ENCODE peak calls at places on chromosomes 13 and 19, in seven cellular contexts. One of them, this sample, is unnamed.

GRCh38 chr13:114115191-114115671 is 17.2 kb downstream of the RASA3 start:
- DNase-seq in body of pancreas: no peak
- DNase-seq in GM12892: no peak
- DNase-seq in gastrocnemius medialis: peak; percentile 21
- DNase-seq in tibial nerve: no peak
- DNase-seq in Peyer's patch: peak; percentile 78
- DNase-seq in heart left ventricle: peak; percentile 43
- DNase-seq in this sample: no peak

GRCh38 chr19:3034845-3035541 is 5.9 kb upstream of the TLE2 start:
- DNase-seq in body of pancreas: peak; percentile 50
- DNase-seq in GM12892: no peak
- DNase-seq in gastrocnemius medialis: no peak
- DNase-seq in heart left ventricle: no peak
- DNase-seq in tibial nerve: peak; percentile 41
- DNase-seq in Peyer's patch: peak; percentile 66
- DNase-seq in this sample: no peak

GRCh38 chr19:18366027-18366435 is 19.9 kb upstream of the GDF15 start:
- DNase-seq in gastrocnemius medialis: no peak
- DNase-seq in heart left ventricle: no peak
- DNase-seq in body of pancreas: no peak
- DNase-seq in tibial nerve: no peak
- DNase-seq in GM12892: no peak
- DNase-seq in Peyer's patch: no peak
- DNase-seq in this sample: no peak

GRCh38 chr13:91031508-91031907 is 316.0 kb upstream of the MIR17HG start:
- DNase-seq in heart left ventricle: no peak
- DNase-seq in GM12892: no peak
- DNase-seq in Peyer's patch: no peak
- DNase-seq in body of pancreas: no peak
- DNase-seq in gastrocnemius medialis: no peak
- DNase-seq in tibial nerve: no peak
- DNase-seq in this sample: no peak

GRCh38 chr13:110403315-110403714 is 96.2 kb downstream of the COL4A2 start:
- DNase-seq in GM12892: no peak
- DNase-seq in body of pancreas: no peak
- DNase-seq in gastrocnemius medialis: no peak
- DNase-seq in Peyer's patch: no peak
- DNase-seq in heart left ventricle: no peak
- DNase-seq in tibial nerve: no peak
- DNase-seq in this sample: no peak

GRCh38 chr13:33351324-33351723 is 65.8 kb upstream of the STARD13 start:
- DNase-seq in tibial nerve: no peak
- DNase-seq in gastrocnemius medialis: no peak
- DNase-seq in body of pancreas: no peak
- DNase-seq in GM12892: no peak
- DNase-seq in heart left ventricle: peak; percentile 22
- DNase-seq in Peyer's patch: no peak
- DNase-seq in this sample: no peak

GRCh38 chr13:107209811-107210210 is 641.9 kb upstream of the ARGLU1 start:
- DNase-seq in Peyer's patch: no peak
- DNase-seq in tibial nerve: no peak
- DNase-seq in gastrocnemius medialis: no peak
- DNase-seq in body of pancreas: no peak
- DNase-seq in GM12892: no peak
- DNase-seq in heart left ventricle: no peak
- DNase-seq in this sample: no peak

GRCh38 chr19:35268546-35269424 is at the start of gene USF2:
- DNase-seq in body of pancreas: peak; percentile 79
- DNase-seq in tibial nerve: peak; percentile 53
- DNase-seq in heart left ventricle: peak; percentile 86
- DNase-seq in GM12892: peak; percentile 69
- DNase-seq in Peyer's patch: peak; percentile 82
- DNase-seq in gastrocnemius medialis: peak; percentile 83
- DNase-seq in this sample: peak; percentile 78

GRCh38 chr19:10368101-10368803 is 12.1 kb downstream of the TYK2 start:
- DNase-seq in gastrocnemius medialis: no peak
- DNase-seq in GM12892: no peak
- DNase-seq in Peyer's patch: no peak
- DNase-seq in tibial nerve: no peak
- DNase-seq in heart left ventricle: no peak
- DNase-seq in body of pancreas: no peak
- DNase-seq in this sample: no peak

GRCh38 chr19:28785961-28786360 is 427.0 kb downstream of the UQCRFS1 start:
- DNase-seq in tibial nerve: no peak
- DNase-seq in Peyer's patch: no peak
- DNase-seq in body of pancreas: no peak
- DNase-seq in gastrocnemius medialis: no peak
- DNase-seq in GM12892: no peak
- DNase-seq in heart left ventricle: no peak
- DNase-seq in this sample: no peak

GRCh38 chr13:75461314-75461713 is 20.7 kb downstream of the TBC1D4 start:
- DNase-seq in Peyer's patch: no peak
- DNase-seq in gastrocnemius medialis: no peak
- DNase-seq in body of pancreas: no peak
- DNase-seq in tibial nerve: no peak
- DNase-seq in heart left ventricle: no peak
- DNase-seq in GM12892: no peak
- DNase-seq in this sample: no peak

GRCh38 chr19:2808129-2808941 is 11.3 kb upstream of the ZNF554 start:
- DNase-seq in body of pancreas: no peak
- DNase-seq in GM12892: no peak
- DNase-seq in Peyer's patch: peak; percentile 37
- DNase-seq in heart left ventricle: peak; percentile 11
- DNase-seq in gastrocnemius medialis: no peak
- DNase-seq in tibial nerve: no peak
- DNase-seq in this sample: peak; percentile 25

GRCh38 chr13:109715902-109716301 is 70.5 kb downstream of the IRS2 start:
- DNase-seq in tibial nerve: peak; percentile 53
- DNase-seq in heart left ventricle: no peak
- DNase-seq in gastrocnemius medialis: peak; percentile 82
- DNase-seq in Peyer's patch: no peak
- DNase-seq in body of pancreas: no peak
- DNase-seq in GM12892: no peak
- DNase-seq in this sample: no peak

GRCh38 chr13:99749627-99750026 is 221.9 kb downstream of the ZIC5 start:
- DNase-seq in gastrocnemius medialis: no peak
- DNase-seq in Peyer's patch: no peak
- DNase-seq in GM12892: no peak
- DNase-seq in body of pancreas: no peak
- DNase-seq in tibial nerve: no peak
- DNase-seq in heart left ventricle: no peak
- DNase-seq in this sample: no peak

DNA sequence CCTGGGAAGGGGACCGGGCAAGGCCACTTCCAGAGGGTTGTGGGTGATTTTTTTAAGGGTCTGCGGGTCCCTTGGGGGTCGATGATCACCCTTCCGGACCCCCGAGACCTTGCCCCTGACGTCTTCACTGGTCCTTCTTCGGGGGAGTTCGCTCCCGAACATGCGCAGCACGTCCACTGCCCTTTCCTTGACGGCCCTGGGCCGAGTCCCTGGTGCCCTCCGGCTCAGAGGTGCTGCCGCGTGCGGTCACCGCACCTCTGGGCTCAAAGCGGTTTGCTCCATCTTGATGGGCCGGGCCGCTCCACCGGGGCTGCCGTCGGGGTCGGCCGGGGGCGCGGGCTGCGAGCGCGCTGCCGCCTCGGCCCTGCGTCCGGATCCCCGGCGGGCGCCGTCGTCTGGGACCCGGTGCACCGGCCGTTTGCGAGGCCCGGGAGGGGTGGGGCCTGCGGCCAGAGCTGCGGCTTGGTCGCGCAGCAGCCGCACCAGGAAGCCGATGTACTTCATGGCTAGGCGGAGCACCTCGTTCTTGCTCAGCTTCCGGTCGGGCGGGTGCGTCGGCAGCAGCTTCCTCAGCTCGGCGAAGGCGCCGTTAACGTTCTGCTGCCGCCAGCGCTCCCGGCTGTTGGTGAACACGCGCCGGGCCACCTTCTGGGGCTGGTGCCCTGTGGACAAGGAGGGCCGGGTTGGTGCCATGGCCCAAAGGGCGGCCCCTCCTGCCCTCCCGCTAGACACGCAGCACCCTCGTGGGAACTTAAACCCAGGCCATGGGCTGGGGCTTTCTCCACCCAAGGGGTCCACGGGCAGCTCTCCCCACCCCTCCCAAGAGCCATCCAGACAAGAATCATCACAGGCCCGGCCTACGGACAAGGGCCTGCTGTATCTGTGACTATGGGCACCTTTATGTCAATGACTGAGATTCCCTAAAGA is 3.3 kb downstream of the LYL1 start:
- DNase-seq in Peyer's patch: peak; percentile 86
- DNase-seq in tibial nerve: peak; percentile 52
- DNase-seq in body of pancreas: no peak
- DNase-seq in GM12892: peak; percentile 71
- DNase-seq in gastrocnemius medialis: peak; percentile 58
- DNase-seq in heart left ventricle: peak; percentile 85
- DNase-seq in this sample: peak; percentile 71
- TF ChIP-seq POLR2A in Peyer's patch: peak; percentile 49
- TF ChIP-seq POLR2A in tibial nerve: no peak
- TF ChIP-seq POLR2A in body of pancreas: no peak
- TF ChIP-seq POLR2A in GM12892: no peak
- TF ChIP-seq POLR2A in gastrocnemius medialis: peak; percentile 49
- TF ChIP-seq POLR2A in heart left ventricle: no peak
- TF ChIP-seq POLR2A in this sample: no peak

GRCh38 chr19:42326969-42327368 is 1.5 kb downstream of the MEGF8 start:
- DNase-seq in Peyer's patch: no peak
- DNase-seq in gastrocnemius medialis: no peak
- DNase-seq in GM12892: no peak
- DNase-seq in tibial nerve: no peak
- DNase-seq in heart left ventricle: no peak
- DNase-seq in body of pancreas: no peak
- DNase-seq in this sample: no peak

GRCh38 chr19:42323852-42324654 is 1.4 kb upstream of the MEGF8 start:
- DNase-seq in gastrocnemius medialis: no peak
- DNase-seq in tibial nerve: no peak
- DNase-seq in body of pancreas: peak; percentile 22
- DNase-seq in Peyer's patch: no peak
- DNase-seq in GM12892: no peak
- DNase-seq in heart left ventricle: no peak
- DNase-seq in this sample: no peak

GRCh38 chr19:42324655-42325307 is 654 bp upstream of the MEGF8 start:
- DNase-seq in body of pancreas: peak; percentile 29
- DNase-seq in GM12892: no peak
- DNase-seq in heart left ventricle: no peak
- DNase-seq in Peyer's patch: no peak
- DNase-seq in gastrocnemius medialis: no peak
- DNase-seq in tibial nerve: no peak
- DNase-seq in this sample: no peak

GRCh38 chr19:42325896-42326771 is 699 bp downstream of the MEGF8 start:
- DNase-seq in gastrocnemius medialis: no peak
- DNase-seq in tibial nerve: no peak
- DNase-seq in GM12892: no peak
- DNase-seq in Peyer's patch: peak; percentile 61
- DNase-seq in body of pancreas: peak; percentile 22
- DNase-seq in heart left ventricle: peak; percentile 45
- DNase-seq in this sample: no peak

DNA sequence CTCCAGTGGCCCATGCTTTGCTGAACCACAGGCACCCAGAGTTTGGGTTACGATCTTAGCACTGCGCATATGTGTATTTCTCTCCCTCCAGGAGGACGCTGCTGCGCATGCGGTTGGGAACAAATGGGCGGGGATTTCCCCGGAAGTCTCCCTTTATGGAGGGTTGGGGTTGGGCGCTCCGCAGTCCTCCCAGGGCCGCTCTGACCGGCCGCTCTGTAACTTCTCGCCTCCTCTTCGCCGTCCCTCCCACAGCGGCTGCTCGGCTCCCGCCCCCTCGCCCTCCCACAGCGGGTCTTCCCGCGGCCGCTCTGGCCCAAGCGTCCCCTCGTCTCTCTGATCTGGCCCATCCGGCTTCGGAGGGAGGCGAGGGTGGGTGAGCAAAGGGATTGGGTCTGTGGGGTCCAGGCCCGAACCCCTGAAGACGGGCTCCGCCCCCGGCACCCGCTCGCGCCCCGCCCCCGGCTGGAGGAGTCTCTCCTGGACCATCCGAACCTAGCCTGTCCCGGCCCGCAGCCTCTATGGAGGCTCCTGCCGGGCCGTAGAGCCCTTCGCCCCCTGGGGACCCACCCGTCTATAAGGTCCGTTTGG is at the start of gene MEGF8:
- DNase-seq in gastrocnemius medialis: peak; percentile 98
- DNase-seq in body of pancreas: peak; percentile 99
- DNase-seq in tibial nerve: peak; percentile 98
- DNase-seq in GM12892: peak; percentile 95
- DNase-seq in heart left ventricle: peak; percentile 98
- DNase-seq in Peyer's patch: peak; percentile 97
- DNase-seq in this sample: peak; percentile 98
- TF ChIP-seq POLR2A in gastrocnemius medialis: peak; percentile 84
- TF ChIP-seq POLR2A in body of pancreas: peak; percentile 82
- TF ChIP-seq POLR2A in tibial nerve: no peak
- TF ChIP-seq POLR2A in GM12892: peak; percentile 71
- TF ChIP-seq POLR2A in heart left ventricle: peak; percentile 4
- TF ChIP-seq POLR2A in Peyer's patch: peak; percentile 81
- TF ChIP-seq POLR2A in this sample: no peak

DNA sequence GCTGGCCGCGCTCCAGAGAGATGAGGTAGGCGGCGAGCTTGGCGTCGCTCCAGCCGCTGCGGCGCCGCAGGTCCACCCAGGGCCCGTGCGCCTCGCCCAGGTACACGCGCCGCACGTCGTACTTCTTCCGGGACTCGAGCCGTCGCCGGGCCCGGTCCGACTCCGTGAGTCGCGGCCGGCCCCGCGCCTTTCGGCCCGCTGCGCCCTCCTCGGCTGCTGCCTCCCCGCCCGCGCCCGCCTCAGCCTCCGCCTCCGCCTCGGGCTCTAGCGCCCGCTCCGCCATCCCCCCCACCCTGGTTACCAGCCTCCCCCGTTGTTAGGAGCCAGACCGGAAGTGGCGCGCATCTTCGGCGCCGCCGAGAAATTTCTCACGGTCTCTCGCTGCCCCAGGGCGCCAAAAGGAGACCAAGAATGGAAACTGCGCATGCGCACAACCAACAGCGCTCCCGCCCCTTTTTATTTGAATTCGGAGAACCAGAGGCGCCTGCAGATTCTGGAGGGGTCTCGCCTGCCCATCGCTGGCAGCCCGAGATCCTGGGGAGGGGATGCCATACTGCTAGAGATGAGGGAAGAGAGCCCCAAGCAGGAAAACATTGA is at the start of gene ZNF653:
- DNase-seq in heart left ventricle: peak; percentile 94
- DNase-seq in gastrocnemius medialis: peak; percentile 92
- DNase-seq in Peyer's patch: peak; percentile 96
- DNase-seq in body of pancreas: peak; percentile 95
- DNase-seq in tibial nerve: peak; percentile 91
- DNase-seq in GM12892: peak; percentile 96
- DNase-seq in this sample: peak; percentile 96
- TF ChIP-seq POLR2A in heart left ventricle: no peak
- TF ChIP-seq POLR2A in gastrocnemius medialis: no peak
- TF ChIP-seq POLR2A in Peyer's patch: peak; percentile 33
- TF ChIP-seq POLR2A in body of pancreas: peak; percentile 38
- TF ChIP-seq POLR2A in tibial nerve: no peak
- TF ChIP-seq POLR2A in GM12892: peak; percentile 20
- TF ChIP-seq POLR2A in this sample: peak; percentile 54

DNA sequence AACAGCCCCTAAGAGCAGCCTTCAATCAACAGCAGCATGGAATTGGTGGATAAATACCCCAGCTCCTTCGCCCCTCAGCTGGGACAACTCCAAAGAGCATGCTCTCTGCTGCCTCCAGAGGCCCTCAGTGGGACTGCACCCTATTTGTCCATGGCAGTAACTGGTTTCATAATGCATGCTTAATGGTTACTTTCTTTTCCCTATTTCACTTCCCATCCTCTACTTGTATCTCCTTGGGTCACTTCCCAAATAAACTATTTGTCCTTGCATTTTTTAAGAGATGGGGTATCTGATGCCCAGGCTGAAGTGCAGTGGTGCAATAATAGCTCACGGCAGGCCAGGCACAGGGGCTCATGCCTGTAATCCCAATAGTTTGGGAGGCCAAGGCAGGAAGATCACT is 13.5 kb upstream of the TPM4 start:
- DNase-seq in tibial nerve: no peak
- DNase-seq in body of pancreas: peak; percentile 46
- DNase-seq in gastrocnemius medialis: no peak
- DNase-seq in heart left ventricle: no peak
- DNase-seq in Peyer's patch: peak; percentile 76
- DNase-seq in GM12892: no peak
- DNase-seq in this sample: no peak
- TF ChIP-seq POLR2A in tibial nerve: no peak
- TF ChIP-seq POLR2A in body of pancreas: no peak
- TF ChIP-seq POLR2A in gastrocnemius medialis: no peak
- TF ChIP-seq POLR2A in heart left ventricle: no peak
- TF ChIP-seq POLR2A in Peyer's patch: no peak
- TF ChIP-seq POLR2A in GM12892: no peak
- TF ChIP-seq POLR2A in this sample: no peak